ENCODE peak calls at places on chromosomes 13 and 19, in six cellular contexts. Y, X, U, L, G and O are unnamed samples.

GRCh38 chr13:93002071-93002470 is 224.5 kb upstream of the GPC6 start:
- DNase-seq in G (no peak), U (no peak), Y (no peak), L (no peak), X (no peak), O (no peak)

GRCh38 chr19:10855879-10856522 is 7.8 kb downstream of the C19orf38 start:
- DNase-seq in G (no peak), U (no peak), Y (peak; percentile 58), L (no peak), X (no peak), O (no peak)

GRCh38 chr13:54234607-54235006 is 1206.0 kb downstream of the OLFM4 start:
- DNase-seq in Y (no peak), G (no peak), U (no peak), L (no peak), X (no peak), O (no peak)

GRCh38 chr19:42496551-42497133 is 31.6 kb downstream of the CEACAM1 start:
- DNase-seq in U (no peak), L (no peak), G (no peak), X (no peak), Y (no peak), O (no peak)

GRCh38 chr13:80716610-80717081 is 375.7 kb upstream of the SPRY2 start:
- DNase-seq in Y (no peak), U (no peak), G (no peak), L (no peak), X (no peak), O (no peak)

GRCh38 chr13:111632906-111633305 is 312.5 kb downstream of the TEX29 start:
- DNase-seq in U (no peak), G (no peak), Y (no peak), X (peak; percentile 65), L (no peak), O (no peak)

GRCh38 chr13:32947886-32948285 is 68.3 kb upstream of the KL start:
- DNase-seq in X (no peak), G (no peak), L (no peak), U (no peak), Y (no peak), O (no peak)

GRCh38 chr13:38394777-38395504 is 45.3 kb downstream of the UFM1 start:
- DNase-seq in X (no peak), G (no peak), Y (no peak), U (no peak), L (no peak), O (no peak)

GRCh38 chr19:38691938-38692457 is 44.5 kb downstream of the ACTN4 start:
- DNase-seq in Y (no peak), L (peak; percentile 55), G (no peak), X (no peak), U (peak; percentile 80), O (no peak)

GRCh38 chr13:99648905-99649304 is 147.6 kb downstream of the TM9SF2 start:
- DNase-seq in G (no peak), X (no peak), Y (no peak), U (no peak), L (no peak), O (no peak)

GRCh38 chr19:8631425-8631819 is 989 bp downstream of the NFILZ start:
- DNase-seq in L (no peak), U (no peak), G (no peak), X (peak; percentile 87), Y (no peak), O (peak; percentile 1)

GRCh38 chr19:13252569-13253335 is 102.5 kb downstream of the IER2 start:
- DNase-seq in X (no peak), U (no peak), G (no peak), Y (no peak), L (no peak), O (no peak)

GRCh38 chr19:19256072-19256969 is 16.8 kb downstream of the TM6SF2 start:
- DNase-seq in U (no peak), L (no peak), Y (no peak), G (no peak), X (no peak), O (peak; percentile 25)

GRCh38 chr13:37492741-37493514 is 105.6 kb downstream of the POSTN start:
- DNase-seq in L (peak; percentile 53), Y (no peak), G (no peak), X (no peak), U (no peak), O (no peak)

GRCh38 chr13:106010836-106011235 is 524.6 kb downstream of the EFNB2 start:
- DNase-seq in U (no peak), G (no peak), Y (no peak), X (no peak), L (no peak), O (no peak)

GRCh38 chr13:93248627-93249047 is 22.0 kb downstream of the GPC6 start:
- DNase-seq in Y (peak; percentile 2), L (no peak), U (no peak), G (no peak), X (no peak), O (no peak)

GRCh38 chr13:39864221-39864620 is 208.8 kb downstream of the COG6 start:
- DNase-seq in L (no peak), X (no peak), U (no peak), Y (no peak), G (no peak), O (no peak)

GRCh38 chr13:41802684-41803554 is 158.0 kb downstream of the VWA8 start:
- DNase-seq in X (no peak), U (no peak), L (peak; percentile 15), G (no peak), Y (no peak), O (no peak)

GRCh38 chr13:100394005-100394695 is 194.4 kb downstream of the GGACT start:
- DNase-seq in L (peak; percentile 61), X (no peak), U (no peak), Y (no peak), G (no peak), O (peak; percentile 54)

GRCh38 chr13:72255908-72256307 is 388.9 kb upstream of the DACH1 start:
- DNase-seq in U (no peak), G (peak; percentile 10), X (no peak), Y (no peak), L (no peak), O (no peak)

GRCh38 chr19:43777163-43777700 is 3.5 kb downstream of the KCNN4 start:
- DNase-seq in X (no peak), L (no peak), Y (peak; percentile 82), U (no peak), G (no peak), O (peak; percentile 62)

GRCh38 chr13:43877788-43878187 is 1.8 kb downstream of the CCDC122 start:
- DNase-seq in U (no peak), G (no peak), Y (peak; percentile 10), X (no peak), L (no peak), O (no peak)

GRCh38 chr13:33740134-33740538 is 77.8 kb upstream of the RFC3 start:
- DNase-seq in Y (no peak), U (no peak), G (no peak), L (no peak), X (no peak), O (no peak)

GRCh38 chr19:15328312-15328711 is 4.0 kb downstream of the BRD4 start:
- DNase-seq in L (no peak), X (no peak), U (no peak), G (no peak), Y (no peak), O (no peak)

GRCh38 chr19:12722566-12723382 is 958 bp downstream of the TNPO2 start:
- DNase-seq in X (peak; percentile 97), L (peak; percentile 98), G (peak; percentile 98), U (peak; percentile 92), Y (peak; percentile 100), O (peak; percentile 99)

GRCh38 chr13:77171451-77171850 is 144.5 kb upstream of the FBXL3 start:
- DNase-seq in X (no peak), Y (no peak), L (no peak), G (peak; percentile 90), U (no peak), O (no peak)

GRCh38 chr13:98783856-98784478 is 31.5 kb upstream of the SLC15A1 start:
- DNase-seq in X (no peak), G (no peak), U (no peak), Y (no peak), L (no peak), O (no peak)

GRCh38 chr13:19957320-19958118 is 1.0 kb upstream of the ZMYM2 start:
- DNase-seq in Y (peak; percentile 75), L (peak; percentile 8), G (no peak), X (peak; percentile 87), U (peak; percentile 38), O (peak; percentile 69)

GRCh38 chr19:33373701-33374405 is at the start of gene CEBPG:
- DNase-seq in L (no peak), X (peak; percentile 92), G (no peak), Y (peak; percentile 75), U (no peak), O (peak; percentile 87)
- TF ChIP-seq CTCF in L (peak; percentile 8), X (peak; percentile 14), G (peak; percentile 10), Y (peak; percentile 37), U (no peak), O (peak; percentile 7)

GRCh38 chr19:613732-614567 is 19.4 kb downstream of the POLRMT start:
- DNase-seq in L (no peak), Y (no peak), G (no peak), X (no peak), U (no peak), O (no peak)
- TF ChIP-seq CTCF in L (no peak), Y (no peak), G (no peak), X (no peak), U (no peak), O (no peak)

GRCh38 chr19:4007021-4007835 is at the start of gene PIAS4:
- DNase-seq in Y (peak; percentile 98), G (peak; percentile 65), X (peak; percentile 99), L (peak; percentile 69), U (peak; percentile 86), O (peak; percentile 100)
- TF ChIP-seq CTCF in Y (peak; percentile 13), G (no peak), X (peak; percentile 11), L (no peak), U (no peak), O (no peak)

DNA sequence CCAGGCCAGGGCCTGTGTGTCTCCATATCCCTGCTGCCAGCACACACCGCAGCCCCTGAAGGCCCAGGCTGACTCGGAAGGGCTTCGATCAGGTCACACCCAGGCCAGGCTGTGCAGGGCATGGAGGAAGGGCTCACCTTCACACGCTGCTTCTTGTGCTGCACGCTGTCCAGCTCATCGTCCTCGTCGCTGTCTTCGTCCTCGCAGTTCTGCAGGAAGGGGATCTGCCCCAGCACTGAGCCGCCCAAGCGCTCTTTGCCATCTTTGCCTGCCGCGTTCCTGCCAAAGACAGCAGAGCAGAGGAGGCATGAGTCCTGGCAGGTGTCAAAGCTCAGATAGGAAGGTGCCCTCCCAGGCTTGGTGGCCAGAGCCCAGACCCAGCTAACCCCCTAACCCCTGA is 13.7 kb upstream of the PRKD2 start:
- DNase-seq in X (no peak), Y (no peak), U (no peak), L (no peak), G (no peak), O (no peak)
- TF ChIP-seq CTCF in X (no peak), Y (no peak), U (no peak), L (no peak), G (no peak), O (no peak)

GRCh38 chr19:32464279-32464678 is 58.7 kb downstream of the DPY19L3 start:
- DNase-seq in X (no peak), L (no peak), Y (peak; percentile 13), G (peak; percentile 15), U (no peak), O (no peak)
- TF ChIP-seq CTCF in X (peak; percentile 59), L (peak; percentile 49), Y (peak; percentile 73), G (peak; percentile 48), U (peak; percentile 17), O (peak; percentile 2)